ENCODE peak calls at places on chromosomes 3 and 15, in four cellular contexts. S is tibial nerve, Y is stomach, K is ovary. N is an unnamed sample.

GRCh38 chr3:194269610-194270145 is 81.5 kb downstream of the CPN2 start:
- DNase-seq in K (peak), Y (peak), S (peak), N (peak)

GRCh38 chr3:133572158-133573053 is 1.1 kb upstream of the CDV3 start:
- DNase-seq in Y (no peak), S (no peak), K (peak), N (no peak)

GRCh38 chr3:138180375-138181029 is 5.8 kb upstream of the DBR1 start:
- DNase-seq in K (no peak), S (no peak), Y (no peak), N (peak)

GRCh38 chr3:32106929-32107362 is 526 bp downstream of the GPD1L start:
- DNase-seq in Y (peak), K (no peak), S (no peak), N (peak)

GRCh38 chr3:149186726-149187125 is 34.9 kb downstream of the CP start:
- DNase-seq in Y (no peak), K (no peak), S (no peak), N (no peak)

GRCh38 chr3:122403489-122403888 is 12.4 kb downstream of the WDR5B start:
- DNase-seq in Y (no peak), K (no peak), S (no peak), N (no peak)

GRCh38 chr3:183391460-183391859 is 37.0 kb downstream of the MCF2L2 start:
- DNase-seq in K (no peak), S (no peak), Y (no peak), N (no peak)

GRCh38 chr3:10873415-10873814 is 57.4 kb downstream of the SLC6A11 start:
- DNase-seq in Y (no peak), K (no peak), S (no peak), N (no peak)

GRCh38 chr3:16513141-16514020 is at the start of gene RFTN1:
- DNase-seq in K (peak), Y (peak), S (peak), N (peak)

GRCh38 chr3:4813855-4814254 is 165.4 kb upstream of the BHLHE40 start:
- DNase-seq in Y (no peak), K (no peak), S (no peak), N (no peak)

GRCh38 chr15:25846377-25846776 is 16.8 kb downstream of the ATP10A start:
- DNase-seq in K (no peak), S (no peak), Y (no peak), N (no peak)

GRCh38 chr15:38440353-38441129 is 13.4 kb upstream of the FAM98B start:
- DNase-seq in K (peak), Y (peak), S (no peak), N (peak)

GRCh38 chr3:61847784-61848462 is 286.6 kb downstream of the PTPRG start:
- DNase-seq in Y (peak), S (peak), K (peak), N (peak)

GRCh38 chr3:187382609-187383151 is 14.5 kb downstream of the RTP4 start:
- DNase-seq in K (no peak), S (no peak), Y (no peak), N (no peak)

GRCh38 chr15:96122077-96123027 is 208.1 kb upstream of the NR2F2 start:
- DNase-seq in K (no peak), S (no peak), Y (no peak), N (no peak)

GRCh38 chr15:36954486-36954885 is 145.9 kb downstream of the MEIS2 start:
- DNase-seq in S (no peak), K (no peak), Y (no peak), N (no peak)

GRCh38 chr3:117681619-117682018 is 972.0 kb downstream of the TUSC7 start:
- DNase-seq in S (no peak), Y (no peak), K (no peak), N (no peak)

GRCh38 chr3:19898725-19899124 is 35.3 kb downstream of the EFHB start:
- DNase-seq in K (no peak), Y (no peak), S (no peak), N (no peak)

GRCh38 chr15:85988741-85989140 is 90.9 kb upstream of the AGBL1 start:
- DNase-seq in K (no peak), Y (no peak), S (no peak), N (no peak)

GRCh38 chr3:7734456-7734855 is 767.2 kb upstream of the LMCD1 start:
- DNase-seq in S (no peak), K (no peak), Y (no peak), N (no peak)

GRCh38 chr3:172194702-172195392 is 155.5 kb downstream of the FNDC3B start:
- DNase-seq in K (no peak), S (no peak), Y (no peak), N (no peak)

GRCh38 chr3:179750720-179751328 is 98.0 kb downstream of the USP13 start:
- DNase-seq in S (no peak), K (no peak), Y (no peak), N (no peak)

GRCh38 chr3:129554356-129555120 is 11.6 kb downstream of the H1-8 start:
- DNase-seq in S (no peak), Y (no peak), K (peak), N (no peak)

GRCh38 chr3:140236836-140237476 is 302.0 kb downstream of the CLSTN2 start:
- DNase-seq in S (no peak), K (no peak), Y (no peak), N (no peak)

GRCh38 chr15:87207945-87208580 is 1048.5 kb downstream of the NTRK3 start:
- DNase-seq in S (no peak), K (no peak), Y (no peak), N (no peak)

GRCh38 chr15:45425135-45425534 is 46.8 kb upstream of the GATM start:
- DNase-seq in K (no peak), S (no peak), Y (no peak), N (no peak)

GRCh38 chr15:57218826-57219576 is 157.3 kb upstream of the CGNL1 start:
- DNase-seq in Y (no peak), S (no peak), K (no peak), N (no peak)

GRCh38 chr15:55281517-55282227 is 7.9 kb downstream of the RAB27A start:
- DNase-seq in Y (no peak), S (no peak), K (no peak), N (no peak)

GRCh38 chr3:49353022-49353421 is 5.1 kb downstream of the GPX1 start:
- DNase-seq in Y (no peak), K (no peak), S (no peak), N (no peak)

GRCh38 chr3:86104154-86104553 is 886.8 kb downstream of the VGLL3 start:
- DNase-seq in K (no peak), S (no peak), Y (no peak), N (no peak)

GRCh38 chr15:89419370-89419984 is 76.9 kb downstream of the RHCG start:
- DNase-seq in Y (no peak), K (peak), S (no peak), N (peak)

GRCh38 chr15:89416339-89417183 is 79.8 kb downstream of the RHCG start:
- DNase-seq in K (peak), S (no peak), Y (peak), N (peak)

GRCh38 chr15:89417206-89417725 is 79.1 kb downstream of the RHCG start:
- DNase-seq in Y (no peak), K (no peak), S (no peak), N (no peak)

GRCh38 chr15:89423981-89424380 is 72.4 kb downstream of the RHCG start:
- DNase-seq in Y (no peak), K (no peak), S (no peak), N (no peak)

DNA sequence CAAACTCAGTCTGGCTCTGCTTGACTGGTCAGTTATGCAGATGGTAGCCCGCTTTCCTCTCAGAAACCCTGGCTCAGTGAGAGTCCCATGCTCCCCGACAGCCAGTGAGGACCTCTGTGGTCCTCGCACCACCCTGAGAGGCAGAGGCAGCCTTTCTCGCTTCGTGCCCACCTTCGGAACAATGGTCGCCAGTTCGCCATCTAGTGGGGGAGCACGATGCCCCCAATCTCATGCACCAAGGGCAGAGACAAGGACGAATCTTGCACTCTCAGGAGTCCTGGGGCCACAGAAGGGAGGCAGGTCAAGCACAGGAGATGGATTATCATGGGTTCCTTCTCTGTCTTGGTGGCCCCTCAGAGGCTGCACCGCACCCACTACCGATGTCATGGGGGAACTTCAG is 75.2 kb downstream of the RHCG start:
- DNase-seq in Y (no peak), S (no peak), K (no peak), N (no peak)
- TF ChIP-seq CTCF in Y (no peak), S (no peak), K (no peak), N (no peak)

DNA sequence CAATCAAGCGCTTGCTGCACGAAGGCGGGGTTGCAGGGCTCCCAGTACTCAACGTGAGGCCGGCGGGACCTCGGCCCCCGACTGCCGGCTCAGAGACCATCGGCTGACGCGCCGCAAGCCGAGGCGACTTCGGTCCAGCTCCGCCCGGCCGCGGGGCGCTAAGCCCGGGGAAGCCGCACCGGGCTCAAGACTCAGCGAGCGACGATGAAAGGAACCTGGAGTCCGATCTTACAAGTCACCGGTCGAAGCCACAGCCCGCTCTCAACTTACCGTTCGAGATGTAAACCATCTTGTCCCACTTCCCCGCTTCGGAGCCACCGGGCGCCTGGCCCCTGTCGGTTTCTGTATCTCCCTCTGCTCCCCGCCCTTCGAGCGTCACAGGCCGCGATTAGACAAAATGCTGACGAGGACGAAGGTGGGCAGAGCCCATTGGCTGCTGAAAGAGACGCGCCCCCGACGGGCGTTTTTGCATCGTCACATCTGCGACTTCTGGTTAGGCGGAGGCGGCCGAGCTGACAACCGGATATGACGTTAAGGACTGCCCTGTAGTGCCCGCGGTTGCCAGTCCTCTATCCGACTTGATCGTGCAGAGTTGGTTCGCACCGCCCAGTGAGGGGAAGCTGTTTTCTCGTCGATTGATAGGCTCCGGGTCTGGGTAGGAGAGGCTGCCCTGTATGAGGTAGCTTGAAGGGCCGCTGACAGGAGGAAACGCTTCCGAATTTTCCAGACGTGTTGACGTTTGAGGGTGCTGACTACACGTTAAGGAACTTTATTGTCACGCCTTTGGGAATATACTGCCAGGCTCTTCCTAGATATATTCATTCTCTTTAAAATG is at the start of gene SELENOK:
- DNase-seq in K (peak), Y (peak), S (peak), N (peak)
- TF ChIP-seq POLR2A in K (peak), Y (no peak), S (peak), N (peak)

DNA sequence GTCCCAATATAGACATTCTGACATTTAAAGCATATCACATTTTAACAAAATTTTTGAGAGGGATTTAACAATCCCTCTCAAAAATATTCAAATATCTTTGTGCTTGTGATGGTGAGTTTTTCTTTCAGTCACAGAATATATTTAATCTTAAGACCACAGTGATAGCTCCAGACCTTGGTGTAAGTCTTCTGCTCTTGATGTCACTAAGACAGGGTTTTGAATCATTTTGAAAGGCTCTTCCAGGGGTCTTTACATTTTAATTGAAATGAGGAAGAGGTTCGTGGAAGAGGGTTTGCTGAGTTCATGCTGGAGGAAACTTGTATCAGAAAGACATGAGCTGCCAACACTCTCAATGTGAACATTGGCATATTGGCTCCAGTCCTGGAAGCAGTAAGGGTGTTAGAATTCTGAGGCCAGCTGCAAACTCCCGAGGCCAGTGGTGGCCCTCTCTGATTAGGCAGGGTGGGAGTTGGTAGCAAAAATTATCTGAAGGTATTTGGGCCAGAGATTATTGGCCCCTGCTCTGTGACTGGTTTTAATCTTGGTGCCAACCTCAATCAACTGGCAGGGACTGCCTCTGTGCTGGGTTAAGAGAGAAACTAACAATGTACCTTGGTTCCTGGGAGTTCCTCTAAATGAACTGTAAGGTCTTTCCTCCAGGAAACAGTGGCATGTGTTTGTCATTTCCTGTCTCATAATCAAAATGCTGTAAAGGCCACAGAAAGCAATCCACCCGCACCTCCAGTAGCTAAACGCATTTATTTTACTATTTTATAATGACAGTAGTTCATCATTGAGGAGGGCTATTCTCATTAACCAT is 5.3 kb downstream of the POU1F1 start:
- DNase-seq in S (no peak), K (no peak), Y (no peak), N (no peak)
- H3K4me3 ChIP-seq in S (no peak), K (no peak), Y (no peak), N (no peak)

DNA sequence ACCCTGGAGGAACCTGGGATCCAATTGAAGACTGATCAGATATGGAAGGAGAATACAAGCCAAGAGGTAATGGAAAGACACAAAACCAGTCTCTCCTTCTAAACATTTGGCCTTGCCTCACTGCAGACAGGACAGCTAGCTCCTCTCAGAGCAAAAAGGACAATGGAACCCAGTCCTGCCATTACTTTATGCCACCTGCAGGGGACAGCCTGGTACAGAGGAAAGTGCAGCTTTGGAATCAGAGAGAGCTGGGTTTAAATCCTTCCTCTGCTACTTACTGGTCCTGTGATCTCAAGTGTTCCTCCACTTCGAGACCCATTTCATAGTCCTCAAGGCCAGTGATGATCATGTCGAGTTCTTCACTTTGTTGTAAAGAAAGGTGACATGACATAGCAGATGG is 159.4 kb upstream of the SMAD3 start:
- DNase-seq in Y (no peak), K (no peak), S (no peak), N (no peak)
- TF ChIP-seq CTCF in Y (no peak), K (no peak), S (no peak), N (no peak)

GRCh38 chr3:68904578-68904977 is 27.8 kb downstream of the TAFA4 start:
- DNase-seq in S (no peak), Y (no peak), K (no peak), N (no peak)

GRCh38 chr3:68909719-68910118 is 22.6 kb downstream of the TAFA4 start:
- DNase-seq in Y (no peak), K (no peak), S (no peak), N (no peak)

DNA sequence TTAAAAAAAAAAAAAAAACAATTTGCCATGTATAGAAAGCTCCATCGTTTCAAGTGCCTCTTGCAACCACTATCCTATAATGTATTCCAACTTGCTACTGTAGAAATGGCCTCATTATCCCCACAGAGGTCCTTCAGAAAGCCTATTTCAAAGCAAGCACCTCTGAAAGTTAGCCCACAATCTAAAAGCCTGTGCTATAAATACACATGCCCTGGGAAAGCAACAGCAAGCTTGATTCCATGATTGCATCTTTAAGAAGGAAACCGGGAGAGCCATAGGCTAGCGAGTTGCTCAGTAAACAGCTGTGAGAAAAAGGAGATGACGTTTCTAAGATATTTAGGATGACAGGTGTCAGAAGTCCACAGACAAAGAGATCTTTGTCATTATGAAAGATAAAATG is 28.3 kb downstream of the TAFA4 start:
- DNase-seq in Y (no peak), K (no peak), S (no peak), N (no peak)
- TF ChIP-seq POLR2A in Y (no peak), K (no peak), S (no peak), N (no peak)

DNA sequence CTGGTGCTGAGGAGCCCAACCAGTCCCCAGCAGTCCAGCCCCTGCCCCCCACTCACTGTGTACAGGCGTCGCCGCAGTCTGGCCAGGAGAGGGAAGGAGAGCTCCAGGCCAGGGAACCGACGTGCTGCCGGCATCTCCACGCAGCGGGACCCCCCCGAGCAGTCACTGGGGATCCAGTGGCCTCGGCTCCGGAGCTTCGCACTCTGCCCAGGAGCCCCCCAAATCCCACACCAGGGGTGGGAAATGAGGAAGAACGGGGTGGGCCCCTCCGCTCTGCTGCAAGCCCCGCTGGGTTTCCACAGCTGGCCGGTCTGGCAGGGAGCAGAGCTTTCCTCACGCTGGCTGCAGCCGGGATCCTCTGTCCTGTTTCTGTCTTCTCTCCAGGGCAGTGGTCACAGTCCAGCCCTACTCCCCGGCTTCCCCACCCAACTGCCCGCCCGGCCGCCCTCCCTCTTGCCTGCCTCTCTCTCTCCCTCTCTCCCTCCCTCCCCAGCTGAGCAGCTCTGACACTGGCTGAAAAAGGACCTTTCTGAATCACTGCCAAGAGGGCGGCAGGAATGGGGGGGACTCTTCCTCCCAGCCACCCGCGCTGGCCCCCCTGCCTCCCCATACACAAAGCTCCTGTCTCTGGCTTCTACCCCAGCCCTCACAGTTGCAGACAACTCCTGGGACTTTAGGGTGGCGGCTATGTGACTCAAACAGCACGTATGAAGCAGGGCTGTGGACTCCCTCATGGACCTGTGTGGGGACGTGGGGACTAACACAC is 15.8 kb downstream of the TNK2 start:
- DNase-seq in S (peak), K (peak), Y (no peak), N (peak)
- H3K4me3 ChIP-seq in S (peak), K (no peak), Y (peak), N (no peak)

GRCh38 chr3:53130179-53131135 is at the start of gene RFT1:
- DNase-seq in Y (peak), K (peak), S (peak), N (peak)
- TF ChIP-seq CTCF in Y (no peak), K (peak), S (no peak), N (no peak)

DNA sequence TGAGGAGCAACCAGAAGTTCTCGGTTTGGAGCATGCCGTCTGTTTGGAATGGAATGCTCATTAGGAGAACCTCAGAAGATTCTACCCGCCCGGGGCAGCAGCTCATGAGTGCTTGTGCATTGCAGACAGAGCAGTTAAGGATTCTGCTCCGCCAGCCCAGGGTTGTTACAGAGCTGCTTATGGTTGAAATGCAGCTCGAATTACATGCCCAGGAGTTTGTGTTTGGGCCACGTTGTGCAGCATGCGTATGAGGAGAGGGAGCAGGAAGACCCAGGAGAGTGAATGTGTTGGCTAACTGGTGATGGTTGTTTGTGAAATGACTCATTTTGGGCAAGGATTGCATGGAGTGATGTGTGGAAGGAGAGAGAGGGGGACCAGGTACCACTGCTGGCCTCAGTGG is 9.0 kb downstream of the FGD5 start:
- DNase-seq in K (no peak), Y (no peak), S (no peak), N (no peak)
- TF ChIP-seq POLR2A in K (no peak), Y (no peak), S (no peak), N (no peak)

N was measured in thyroid gland.